ENCODE peak calls at places on chromosomes 7 and 10, in seven cellular contexts. X is RWPE1; Q is NCI-H1930; S is HT1080; G is hippocampal formation; N is activated CD4-positive, alpha-beta T cell treated with anti-CD3 and anti-CD28 coated beads, Interleukin-2, amount 10 ng/mL, durations not matched to agents 7 days and 5 days; W is progenitor cell of endocrine pancreas. F is an unnamed sample.

GRCh38 chr7:106069471-106070200 is 42.5 kb downstream of the SYPL1 start:
- DNase-seq in Q (no peak), W (no peak), G (no peak), S (no peak), X (no peak), N (no peak), F (no peak)

GRCh38 chr10:3090914-3091313 is 23.6 kb downstream of the PFKP start:
- DNase-seq in W (no peak), X (peak), G (peak), Q (no peak), N (no peak), S (peak), F (peak)

GRCh38 chr10:12165992-12166775 is 29.5 kb downstream of the NUDT5 start:
- DNase-seq in W (no peak), X (no peak), S (no peak), G (no peak), N (no peak), Q (no peak), F (no peak)

GRCh38 chr7:132001166-132001565 is 444.7 kb upstream of the PODXL start:
- DNase-seq in S (no peak), G (no peak), Q (no peak), X (no peak), N (no peak), W (no peak), F (no peak)

GRCh38 chr10:89163265-89163995 is 43.7 kb downstream of the CH25H start:
- DNase-seq in Q (no peak), G (peak), W (no peak), X (peak), N (peak), S (no peak), F (peak)

GRCh38 chr10:114831186-114831867 is 9.7 kb downstream of the FHIP2A start:
- DNase-seq in S (no peak), Q (no peak), G (no peak), X (no peak), W (no peak), N (no peak), F (no peak)

GRCh38 chr10:49303711-49304110 is 4.7 kb downstream of the C10orf71 start:
- DNase-seq in N (no peak), S (no peak), X (no peak), W (no peak), G (no peak), Q (no peak), F (no peak)

GRCh38 chr7:131753620-131754222 is 197.3 kb upstream of the PODXL start:
- DNase-seq in W (peak), X (peak), S (peak), Q (no peak), G (no peak), N (no peak), F (no peak)

GRCh38 chr7:157442993-157443831 is 106.4 kb downstream of the DNAJB6 start:
- DNase-seq in Q (no peak), X (no peak), W (no peak), G (no peak), N (no peak), S (no peak), F (no peak)

GRCh38 chr7:131068604-131069021 is 259.1 kb upstream of the MKLN1 start:
- DNase-seq in Q (no peak), S (no peak), X (no peak), W (no peak), N (no peak), G (no peak), F (no peak)

GRCh38 chr10:28307267-28307666 is 4.4 kb upstream of the MPP7 start:
- DNase-seq in N (no peak), G (no peak), S (no peak), Q (no peak), X (no peak), W (no peak), F (no peak)

GRCh38 chr7:42605800-42606199 is 306.1 kb downstream of the C7orf25 start:
- DNase-seq in S (no peak), X (no peak), G (no peak), W (no peak), Q (no peak), N (no peak), F (peak)

GRCh38 chr7:73622909-73623797 is 1.2 kb downstream of the MLXIPL start:
- DNase-seq in S (no peak), W (no peak), X (no peak), Q (no peak), G (no peak), N (no peak), F (no peak)

GRCh38 chr10:89532476-89532875 is 2.9 kb downstream of the SLC16A12 start:
- DNase-seq in Q (no peak), X (no peak), G (no peak), S (no peak), W (no peak), N (no peak), F (no peak)

GRCh38 chr7:108099650-108100049 is 30.5 kb downstream of the LAMB4 start:
- DNase-seq in X (no peak), Q (no peak), W (no peak), S (no peak), N (no peak), G (no peak), F (no peak)

GRCh38 chr10:103727546-103727963 is 127.8 kb downstream of the SH3PXD2A start:
- DNase-seq in X (no peak), G (peak), S (no peak), Q (no peak), W (no peak), N (no peak), F (no peak)

GRCh38 chr10:12748186-12748585 is 253.3 kb downstream of the CCDC3 start:
- DNase-seq in N (no peak), X (no peak), Q (no peak), G (no peak), W (no peak), S (no peak), F (no peak)

GRCh38 chr7:76326646-76327233 is 24.3 kb downstream of the HSPB1 start:
- DNase-seq in Q (no peak), G (no peak), S (no peak), N (no peak), X (no peak), W (no peak), F (no peak)

GRCh38 chr10:42932735-42933453 is 144.0 kb upstream of the RET start:
- DNase-seq in Q (no peak), N (peak), S (no peak), W (peak), X (peak), G (no peak), F (no peak)

GRCh38 chr10:34861293-34862004 is 46.4 kb upstream of the PARD3 start:
- DNase-seq in S (no peak), X (no peak), N (no peak), G (peak), W (no peak), Q (peak), F (no peak)